ENCODE peak calls at places on chromosomes 4 and X, in seven cellular contexts. One of them, this sample, is unnamed. For H3K27me3, the result is how much of the 10 kb centered on the place peaks cover.

GRCh38 chr4:25238052-25238451 is 4.2 kb downstream of the PI4K2B start:
- DNase-seq in neural progenitor cell: no peak
- DNase-seq in PC-3: no peak
- DNase-seq in SK-N-SH: no peak
- DNase-seq in HCT116: no peak
- DNase-seq in MM.1S: no peak
- DNase-seq in GM23338: no peak
- DNase-seq in this sample: no peak

GRCh38 chr4:176549161-176549865 is 229.5 kb downstream of the SPCS3 start:
- DNase-seq in neural progenitor cell: no peak
- DNase-seq in PC-3: peak
- DNase-seq in SK-N-SH: no peak
- DNase-seq in HCT116: no peak
- DNase-seq in MM.1S: no peak
- DNase-seq in GM23338: no peak
- DNase-seq in this sample: peak

GRCh38 chr4:1171306-1172227 is 816 bp downstream of the SPON2 start:
- DNase-seq in neural progenitor cell: peak
- DNase-seq in PC-3: no peak
- DNase-seq in SK-N-SH: peak
- DNase-seq in HCT116: no peak
- DNase-seq in MM.1S: no peak
- DNase-seq in GM23338: peak
- DNase-seq in this sample: peak

GRCh38 chr4:57020467-57021101 is 41.9 kb downstream of the POLR2B start:
- DNase-seq in neural progenitor cell: no peak
- DNase-seq in PC-3: peak
- DNase-seq in SK-N-SH: no peak
- DNase-seq in HCT116: no peak
- DNase-seq in MM.1S: no peak
- DNase-seq in GM23338: no peak
- DNase-seq in this sample: peak

GRCh38 chrX:115988825-115989224 is 181.7 kb upstream of the AGTR2 start:
- DNase-seq in neural progenitor cell: no peak
- DNase-seq in PC-3: peak
- DNase-seq in SK-N-SH: peak
- DNase-seq in HCT116: no peak
- DNase-seq in MM.1S: no peak
- DNase-seq in GM23338: peak
- DNase-seq in this sample: peak

GRCh38 chr4:176778063-176778462 is 14.7 kb downstream of the VEGFC start:
- DNase-seq in neural progenitor cell: no peak
- DNase-seq in PC-3: peak
- DNase-seq in SK-N-SH: no peak
- DNase-seq in HCT116: no peak
- DNase-seq in MM.1S: no peak
- DNase-seq in GM23338: no peak
- DNase-seq in this sample: peak

GRCh38 chrX:146614693-146615524 is 194.7 kb upstream of the CXorf51B start:
- DNase-seq in neural progenitor cell: no peak
- DNase-seq in PC-3: no peak
- DNase-seq in SK-N-SH: no peak
- DNase-seq in HCT116: no peak
- DNase-seq in MM.1S: no peak
- DNase-seq in GM23338: no peak
- DNase-seq in this sample: no peak

GRCh38 chrX:11533211-11533651 is 132.5 kb downstream of the ARHGAP6 start:
- DNase-seq in neural progenitor cell: peak
- DNase-seq in PC-3: peak
- DNase-seq in SK-N-SH: peak
- DNase-seq in HCT116: peak
- DNase-seq in MM.1S: peak
- DNase-seq in GM23338: peak
- DNase-seq in this sample: peak

GRCh38 chr4:36394352-36394903 is 113.0 kb downstream of the DTHD1 start:
- DNase-seq in neural progenitor cell: no peak
- DNase-seq in PC-3: peak
- DNase-seq in SK-N-SH: no peak
- DNase-seq in HCT116: peak
- DNase-seq in MM.1S: peak
- DNase-seq in GM23338: no peak
- DNase-seq in this sample: no peak

GRCh38 chr4:56348582-56348981 is 38.7 kb downstream of the AASDH start:
- DNase-seq in neural progenitor cell: no peak
- DNase-seq in PC-3: no peak
- DNase-seq in SK-N-SH: no peak
- DNase-seq in HCT116: no peak
- DNase-seq in MM.1S: no peak
- DNase-seq in GM23338: peak
- DNase-seq in this sample: no peak

GRCh38 chrX:42219231-42219630 is 295.9 kb upstream of the CASK start:
- DNase-seq in neural progenitor cell: no peak
- DNase-seq in PC-3: no peak
- DNase-seq in SK-N-SH: no peak
- DNase-seq in HCT116: no peak
- DNase-seq in MM.1S: no peak
- DNase-seq in GM23338: no peak
- DNase-seq in this sample: no peak
- TF ChIP-seq EZH2phosphoT487 in neural progenitor cell: no peak
- TF ChIP-seq EZH2phosphoT487 in PC-3: no peak
- TF ChIP-seq EZH2phosphoT487 in SK-N-SH: no peak
- TF ChIP-seq EZH2phosphoT487 in HCT116: no peak
- TF ChIP-seq EZH2phosphoT487 in MM.1S: no peak
- TF ChIP-seq EZH2phosphoT487 in GM23338: no peak
- TF ChIP-seq EZH2phosphoT487 in this sample: no peak

DNA sequence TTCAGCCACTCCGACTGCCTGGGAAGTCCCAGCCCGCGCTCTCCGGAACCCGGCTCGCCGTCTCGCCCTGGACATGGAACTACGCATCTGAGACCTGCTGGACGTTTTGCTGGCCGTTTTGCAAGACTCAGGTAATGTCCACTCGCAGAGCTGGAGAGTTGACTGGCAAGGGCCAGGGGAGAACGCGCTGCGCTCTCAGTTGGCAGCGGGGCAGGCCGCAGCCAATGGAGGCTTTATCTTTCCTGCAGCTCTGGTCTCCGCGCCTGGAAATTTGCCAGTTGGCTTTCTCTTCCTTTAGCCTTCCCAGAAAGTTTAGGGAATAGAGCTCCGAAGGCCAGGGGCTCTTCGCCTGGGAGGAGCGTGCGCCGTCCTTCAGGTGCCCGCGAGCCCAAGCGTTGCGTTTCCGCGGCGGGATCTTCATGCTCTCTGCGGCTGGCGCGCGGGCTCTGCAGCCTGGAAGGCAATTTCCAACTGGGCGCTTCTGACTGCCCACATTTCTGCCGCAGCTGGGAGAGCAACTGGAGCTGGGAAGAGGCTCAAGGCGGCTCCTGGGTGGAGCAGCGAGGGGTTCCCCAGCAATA is 1.0 kb downstream of the IL1RAPL2 start:
- DNase-seq in neural progenitor cell: peak
- DNase-seq in PC-3: peak
- DNase-seq in SK-N-SH: peak
- DNase-seq in HCT116: no peak
- DNase-seq in MM.1S: no peak
- DNase-seq in GM23338: peak
- DNase-seq in this sample: no peak
- H3K27me3 ChIP-seq in neural progenitor cell: half or more
- H3K27me3 ChIP-seq in PC-3: under half
- H3K27me3 ChIP-seq in SK-N-SH: half or more
- H3K27me3 ChIP-seq in HCT116: under half
- H3K27me3 ChIP-seq in MM.1S: under half
- H3K27me3 ChIP-seq in GM23338: half or more
- H3K27me3 ChIP-seq in this sample: under half

GRCh38 chr4:125313989-125314602 is 659 bp upstream of the FAT4 start:
- DNase-seq in neural progenitor cell: peak
- DNase-seq in PC-3: no peak
- DNase-seq in SK-N-SH: no peak
- DNase-seq in HCT116: no peak
- DNase-seq in MM.1S: no peak
- DNase-seq in GM23338: peak
- DNase-seq in this sample: peak

GRCh38 chr4:125314676-125315570 is at the start of gene FAT4:
- DNase-seq in neural progenitor cell: peak
- DNase-seq in PC-3: peak
- DNase-seq in SK-N-SH: peak
- DNase-seq in HCT116: peak
- DNase-seq in MM.1S: peak
- DNase-seq in GM23338: peak
- DNase-seq in this sample: peak

GRCh38 chr4:125315571-125316390 is 1.0 kb downstream of the FAT4 start:
- DNase-seq in neural progenitor cell: peak
- DNase-seq in PC-3: peak
- DNase-seq in SK-N-SH: peak
- DNase-seq in HCT116: no peak
- DNase-seq in MM.1S: peak
- DNase-seq in GM23338: peak
- DNase-seq in this sample: peak

GRCh38 chr4:125311503-125311902 is 3.3 kb upstream of the FAT4 start:
- DNase-seq in neural progenitor cell: no peak
- DNase-seq in PC-3: no peak
- DNase-seq in SK-N-SH: no peak
- DNase-seq in HCT116: no peak
- DNase-seq in MM.1S: no peak
- DNase-seq in GM23338: no peak
- DNase-seq in this sample: no peak

DNA sequence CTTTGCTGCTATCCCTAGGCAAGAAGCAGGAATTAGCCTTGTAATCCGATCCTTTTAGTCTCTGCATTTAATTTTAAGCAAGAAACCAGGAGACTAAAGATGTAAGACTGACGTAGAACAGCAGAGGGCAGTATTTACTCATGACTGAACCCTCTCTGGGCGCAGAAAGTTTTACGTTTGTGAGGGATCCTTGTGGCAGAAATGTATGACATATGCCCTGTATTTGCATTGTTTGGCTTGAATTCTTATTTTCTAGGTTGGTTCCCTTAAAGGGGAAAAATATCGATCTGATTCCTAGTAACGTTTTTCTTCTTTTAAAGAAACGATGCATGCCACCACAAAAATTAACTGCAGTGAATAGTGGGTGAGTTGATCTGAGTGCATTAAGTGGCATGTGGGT is 1.3 kb upstream of the FAT4 start:
- DNase-seq in neural progenitor cell: peak
- DNase-seq in PC-3: peak
- DNase-seq in SK-N-SH: peak
- DNase-seq in HCT116: peak
- DNase-seq in MM.1S: peak
- DNase-seq in GM23338: peak
- DNase-seq in this sample: peak
- TF ChIP-seq EZH2phosphoT487 in neural progenitor cell: no peak
- TF ChIP-seq EZH2phosphoT487 in PC-3: no peak
- TF ChIP-seq EZH2phosphoT487 in SK-N-SH: no peak
- TF ChIP-seq EZH2phosphoT487 in HCT116: no peak
- TF ChIP-seq EZH2phosphoT487 in MM.1S: no peak
- TF ChIP-seq EZH2phosphoT487 in GM23338: no peak
- TF ChIP-seq EZH2phosphoT487 in this sample: no peak

GRCh38 chrX:68721546-68721945 is 74.1 kb downstream of the STARD8 start:
- DNase-seq in neural progenitor cell: no peak
- DNase-seq in PC-3: no peak
- DNase-seq in SK-N-SH: no peak
- DNase-seq in HCT116: no peak
- DNase-seq in MM.1S: no peak
- DNase-seq in GM23338: no peak
- DNase-seq in this sample: no peak
- H3K27me3 ChIP-seq in neural progenitor cell: under half
- H3K27me3 ChIP-seq in PC-3: under half
- H3K27me3 ChIP-seq in SK-N-SH: under half
- H3K27me3 ChIP-seq in HCT116: under half
- H3K27me3 ChIP-seq in MM.1S: under half
- H3K27me3 ChIP-seq in GM23338: under half
- H3K27me3 ChIP-seq in this sample: under half

DNA sequence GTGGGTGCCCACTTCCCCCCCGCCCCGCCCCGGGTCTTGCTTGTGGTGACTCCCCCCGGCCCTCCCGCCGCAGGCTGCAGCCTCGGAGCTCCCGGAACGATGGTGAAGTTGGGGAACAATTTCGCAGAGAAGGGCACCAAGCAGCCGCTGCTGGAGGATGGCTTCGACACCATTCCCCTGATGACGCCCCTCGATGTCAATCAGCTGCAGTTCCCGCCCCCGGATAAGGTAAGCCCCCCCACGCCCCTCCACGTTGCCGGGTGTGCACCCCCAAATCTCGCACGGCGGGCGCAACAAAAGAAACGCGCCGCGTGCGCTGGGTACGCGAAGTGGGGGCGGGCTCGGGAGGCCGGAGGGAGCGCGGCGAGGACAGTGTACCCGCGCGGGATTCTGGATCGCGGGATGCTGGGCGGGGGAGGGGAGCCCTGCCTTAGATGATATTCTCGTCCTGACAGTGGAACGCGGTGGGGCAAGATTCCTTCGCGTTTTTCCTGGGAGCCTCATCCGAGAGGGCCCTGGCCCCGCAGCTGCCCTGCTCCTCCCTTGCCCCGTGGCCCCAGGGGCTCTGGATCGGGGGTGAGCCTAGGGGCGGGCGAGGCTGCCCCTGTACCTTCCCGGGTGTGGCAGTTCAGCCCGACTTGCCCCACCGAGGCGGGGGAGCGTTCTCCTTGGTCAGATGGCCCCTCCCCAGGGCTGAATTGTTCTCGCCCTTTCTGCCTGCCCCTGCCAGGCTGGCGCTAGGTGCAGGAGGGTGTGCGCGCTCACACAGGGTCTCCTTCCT is 819 bp downstream of the NSG1 start:
- DNase-seq in neural progenitor cell: peak
- DNase-seq in PC-3: no peak
- DNase-seq in SK-N-SH: peak
- DNase-seq in HCT116: no peak
- DNase-seq in MM.1S: no peak
- DNase-seq in GM23338: peak
- DNase-seq in this sample: peak
- TF ChIP-seq EZH2phosphoT487 in neural progenitor cell: peak
- TF ChIP-seq EZH2phosphoT487 in PC-3: no peak
- TF ChIP-seq EZH2phosphoT487 in SK-N-SH: no peak
- TF ChIP-seq EZH2phosphoT487 in HCT116: no peak
- TF ChIP-seq EZH2phosphoT487 in MM.1S: no peak
- TF ChIP-seq EZH2phosphoT487 in GM23338: no peak
- TF ChIP-seq EZH2phosphoT487 in this sample: no peak

DNA sequence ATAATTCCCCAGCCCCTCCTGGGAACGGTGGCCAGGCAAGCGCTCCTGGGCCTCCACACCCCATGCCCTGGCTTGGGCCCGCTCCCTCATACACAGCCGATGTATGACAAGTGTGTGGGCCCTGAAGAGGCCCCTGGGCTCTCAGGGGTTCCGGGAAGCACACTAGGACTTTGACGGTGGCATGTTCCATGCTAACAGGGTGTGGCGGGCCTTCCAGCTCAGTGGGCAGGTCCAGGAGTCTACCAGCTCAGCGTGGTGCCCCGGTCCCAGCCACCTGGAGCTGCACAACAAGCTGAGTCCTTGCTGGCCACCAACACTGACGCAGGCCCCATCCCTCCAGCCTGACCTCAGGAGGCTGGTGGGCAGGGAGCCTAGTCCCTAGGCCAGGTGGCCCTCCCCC is 24.4 kb upstream of the HMX1 start:
- DNase-seq in neural progenitor cell: no peak
- DNase-seq in PC-3: no peak
- DNase-seq in SK-N-SH: no peak
- DNase-seq in HCT116: no peak
- DNase-seq in MM.1S: no peak
- DNase-seq in GM23338: no peak
- DNase-seq in this sample: no peak
- H3K27me3 ChIP-seq in neural progenitor cell: half or more
- H3K27me3 ChIP-seq in PC-3: under half
- H3K27me3 ChIP-seq in SK-N-SH: under half
- H3K27me3 ChIP-seq in HCT116: under half
- H3K27me3 ChIP-seq in MM.1S: half or more
- H3K27me3 ChIP-seq in GM23338: half or more
- H3K27me3 ChIP-seq in this sample: under half

This sample was measured in GM23248.